ENCODE peak calls at places on chromosomes 12 and 14, in eight cellular contexts. S is tibial nerve, P is breast epithelium, G is HCT116, Y is spleen, J is adrenal gland, U is testis, A is HepG2. N is an unnamed sample.

GRCh38 chr14:30283822-30284446 is 275.0 kb upstream of the G2E3 start:
- DNase-seq in U (peak), A (peak), S (no peak), Y (no peak), P (no peak), G (peak), J (peak), N (peak)

GRCh38 chr12:18476866-18477265 is 215.5 kb downstream of the PIK3C2G start:
- DNase-seq in J (no peak), U (no peak), S (no peak), A (no peak), Y (no peak), G (no peak), P (no peak), N (no peak)

GRCh38 chr12:124804011-124804621 is 59.5 kb downstream of the SCARB1 start:
- DNase-seq in G (peak), Y (no peak), P (peak), S (no peak), U (peak), A (peak), J (peak), N (peak)

GRCh38 chr14:55317907-55318306 is 46.7 kb downstream of the FBXO34 start:
- DNase-seq in P (no peak), S (no peak), Y (no peak), A (no peak), U (no peak), G (no peak), J (no peak), N (no peak)

GRCh38 chr12:20631711-20632110 is 63.4 kb upstream of the SLCO1C1 start:
- DNase-seq in J (no peak), U (no peak), S (no peak), A (no peak), Y (no peak), P (no peak), G (no peak), N (no peak)

GRCh38 chr14:77786148-77786547 is 13.8 kb upstream of the ADCK1 start:
- DNase-seq in Y (no peak), S (no peak), A (no peak), U (no peak), G (no peak), P (no peak), J (no peak), N (no peak)

GRCh38 chr12:12221560-12221959 is 45.3 kb downstream of the LRP6 start:
- DNase-seq in Y (no peak), P (no peak), S (no peak), G (no peak), J (no peak), A (no peak), U (no peak), N (no peak)

GRCh38 chr12:89353188-89353822 is 1.0 kb upstream of the DUSP6 start:
- DNase-seq in U (peak), S (peak), P (peak), A (peak), J (peak), G (peak), Y (no peak), N (peak)

GRCh38 chr14:71324767-71325272 is 417.6 kb downstream of the PCNX1 start:
- DNase-seq in U (no peak), A (no peak), S (no peak), G (no peak), P (no peak), Y (no peak), J (peak), N (peak)

GRCh38 chr14:89912667-89913211 is 41.8 kb downstream of the EFCAB11 start:
- DNase-seq in Y (no peak), A (peak), U (no peak), P (no peak), S (no peak), J (peak), G (no peak), N (no peak)

GRCh38 chr12:102421801-102422583 is 58.4 kb downstream of the IGF1 start:
- DNase-seq in S (no peak), P (no peak), A (no peak), Y (no peak), U (no peak), G (no peak), J (no peak), N (no peak)

GRCh38 chr12:57823908-57824640 is 5.5 kb upstream of the AVIL start:
- DNase-seq in A (no peak), J (no peak), S (no peak), G (no peak), P (no peak), U (no peak), Y (peak), N (no peak)

DNA sequence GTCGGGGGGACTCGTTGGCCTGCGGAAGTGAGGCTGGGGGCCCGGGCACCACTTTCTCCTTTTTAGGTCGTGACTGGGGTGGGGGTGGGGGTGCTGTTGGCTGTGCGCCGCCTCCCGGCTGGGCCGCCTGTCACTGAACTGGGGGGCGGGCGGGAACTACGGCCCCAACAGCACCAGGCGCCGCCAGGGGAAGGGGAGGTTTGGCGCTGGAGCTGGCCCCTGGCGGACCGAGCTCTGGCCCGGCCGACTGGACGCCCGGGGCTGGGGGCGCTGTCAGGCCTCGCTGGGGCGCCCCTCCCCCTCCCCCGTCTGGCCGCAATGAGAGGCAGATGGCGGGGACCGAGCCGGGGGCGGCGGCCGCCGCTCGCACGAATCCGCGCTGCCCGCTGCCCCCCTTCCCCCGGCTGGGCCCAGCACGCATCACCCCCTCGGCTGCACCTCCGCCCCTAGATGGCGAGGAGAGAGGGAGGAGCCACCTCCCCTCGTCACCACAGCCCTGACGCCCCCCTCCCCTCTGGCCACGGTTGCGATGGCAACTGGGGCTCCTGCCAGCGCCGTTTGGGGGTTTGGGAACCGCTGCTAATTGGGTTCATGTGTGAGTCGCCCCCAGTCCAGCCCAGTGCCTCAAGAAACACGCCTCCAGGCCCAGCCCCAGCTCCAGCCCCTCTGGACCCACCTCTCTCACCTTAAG is 723 bp downstream of the NFATC4 start:
- DNase-seq in S (peak), U (peak), Y (peak), J (peak), P (peak), G (no peak), A (no peak), N (no peak)
- TF ChIP-seq POLR2A in S (peak), U (no peak), Y (no peak), J (no peak), P (no peak), G (no peak), A (no peak), N (no peak)

DNA sequence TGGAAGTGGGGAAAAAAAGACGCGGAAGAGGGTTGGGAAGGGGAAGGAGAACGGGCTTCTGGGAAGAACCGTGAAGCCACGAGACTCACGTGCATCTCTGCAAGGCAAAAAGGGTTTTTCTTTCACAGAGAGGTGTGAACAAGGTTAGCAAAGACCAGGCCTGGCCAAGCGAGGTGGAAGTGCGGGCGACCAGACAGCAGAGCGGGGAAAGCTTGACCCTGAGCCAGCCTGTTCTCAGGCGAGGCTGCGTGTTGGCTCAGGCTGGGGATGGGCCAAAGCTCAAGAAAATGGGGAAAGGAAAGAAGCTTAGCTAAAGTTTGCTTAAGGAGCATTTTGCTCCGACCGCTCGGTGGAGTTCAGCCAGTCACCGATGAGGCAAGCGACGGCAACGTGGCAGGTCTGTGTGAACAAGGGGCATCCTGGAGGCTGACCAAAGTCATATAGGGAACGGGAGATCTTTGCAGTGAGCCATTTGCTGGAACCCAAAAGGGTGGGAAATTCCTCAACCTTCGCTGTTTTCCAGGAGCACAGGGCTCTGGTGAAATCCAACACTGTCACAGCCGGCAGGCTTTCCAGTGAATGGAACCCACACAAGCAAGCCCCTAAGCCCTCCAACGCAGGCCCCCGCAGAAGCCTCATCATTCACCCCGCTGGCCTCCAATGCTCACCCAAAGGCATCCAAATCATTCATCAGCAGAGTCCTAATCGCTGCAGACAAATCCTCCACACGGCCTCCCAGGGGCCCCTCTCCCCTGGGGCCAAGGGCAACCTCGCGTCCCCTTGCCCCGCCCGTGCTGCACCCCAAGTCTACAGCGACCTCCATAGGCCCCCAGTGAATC is 793 bp downstream of the ZNF605 start:
- DNase-seq in U (peak), P (no peak), G (no peak), J (peak), S (no peak), A (peak), Y (peak), N (peak)
- TF ChIP-seq POLR2A in U (no peak), P (no peak), G (no peak), J (no peak), S (no peak), A (no peak), Y (no peak), N (no peak)

GRCh38 chr12:31859232-31859977 is 99.8 kb upstream of the RESF1 start:
- DNase-seq in G (no peak), P (no peak), Y (no peak), U (no peak), J (no peak), S (no peak), A (no peak), N (no peak)

GRCh38 chr12:31860401-31860800 is 98.8 kb upstream of the RESF1 start:
- DNase-seq in Y (no peak), U (no peak), S (no peak), G (no peak), J (no peak), A (peak), P (no peak), N (no peak)

GRCh38 chr12:31865023-31865422 is 94.2 kb upstream of the RESF1 start:
- DNase-seq in Y (no peak), A (no peak), U (no peak), J (no peak), S (no peak), P (no peak), G (no peak), N (no peak)

GRCh38 chr12:31866523-31866922 is 92.7 kb upstream of the RESF1 start:
- DNase-seq in J (no peak), U (no peak), S (no peak), Y (no peak), G (no peak), A (no peak), P (no peak), N (no peak)

GRCh38 chr12:31861360-31861759 is 97.9 kb upstream of the RESF1 start:
- DNase-seq in G (no peak), S (no peak), U (no peak), P (no peak), Y (no peak), A (no peak), J (no peak), N (no peak)
- TF ChIP-seq POLR2A in G (no peak), S (no peak), U (no peak), P (no peak), Y (no peak), A (no peak), J (no peak), N (no peak)

GRCh38 chr12:77060883-77061240 is 4.5 kb downstream of the E2F7 start:
- DNase-seq in U (no peak), A (no peak), G (no peak), Y (no peak), S (no peak), J (no peak), P (no peak), N (no peak)

GRCh38 chr12:77062396-77062795 is 3.0 kb downstream of the E2F7 start:
- DNase-seq in U (no peak), P (no peak), A (no peak), S (no peak), Y (no peak), G (no peak), J (no peak), N (no peak)

GRCh38 chr12:77062846-77063461 is 2.4 kb downstream of the E2F7 start:
- DNase-seq in A (no peak), J (no peak), S (no peak), G (no peak), U (no peak), Y (no peak), P (no peak), N (peak)

GRCh38 chr12:77064891-77065360 is 443 bp downstream of the E2F7 start:
- DNase-seq in Y (no peak), P (no peak), U (no peak), J (no peak), G (no peak), S (no peak), A (no peak), N (peak)

DNA sequence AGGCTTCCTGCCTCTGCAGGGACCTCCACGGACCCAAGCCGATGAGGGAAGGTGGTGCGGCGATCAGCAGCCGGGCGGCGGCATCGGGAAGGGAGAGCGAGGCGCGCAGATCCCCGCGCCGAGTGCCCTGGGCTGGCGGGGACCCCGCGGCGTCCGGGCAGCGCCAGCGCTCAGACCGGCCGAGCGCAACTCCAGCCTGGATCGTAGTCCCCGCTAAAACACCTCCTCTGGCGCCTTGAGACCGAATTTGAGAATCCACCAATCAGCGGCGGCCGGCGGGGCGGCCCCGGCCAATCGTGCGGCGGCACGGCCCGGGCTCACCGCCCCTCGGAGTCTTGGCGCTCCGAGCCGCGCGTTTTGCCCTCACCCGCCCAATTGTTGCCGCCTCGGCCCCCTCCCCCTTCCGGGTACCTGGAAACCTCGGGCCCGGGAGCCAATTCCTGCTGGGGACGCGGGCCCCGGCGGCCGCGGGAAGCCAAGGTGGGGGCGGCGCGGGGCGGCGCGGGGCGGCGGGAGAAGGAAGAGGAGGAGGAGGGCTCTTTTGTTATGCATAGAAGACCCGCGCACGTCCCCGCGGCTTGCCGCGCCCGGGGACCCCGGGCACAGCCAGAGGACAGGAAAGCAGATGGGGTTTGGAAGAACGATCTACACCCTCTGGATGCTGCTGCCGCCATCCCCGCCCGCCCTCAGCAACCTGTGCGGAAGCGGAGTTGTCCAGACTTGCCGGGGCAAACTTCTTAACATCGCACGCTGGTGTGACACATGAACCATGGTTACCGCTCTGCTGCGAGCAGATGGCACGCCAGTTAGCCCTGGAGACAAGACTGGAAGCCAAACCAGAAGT is at the start of gene E2F7:
- DNase-seq in Y (peak), P (peak), A (peak), J (peak), G (peak), U (peak), S (peak), N (peak)
- TF ChIP-seq POLR2A in Y (no peak), P (no peak), A (peak), J (no peak), G (peak), U (no peak), S (no peak), N (peak)

GRCh38 chr12:38905480-38906351 is at the start of gene CPNE8:
- DNase-seq in J (peak), G (peak), S (peak), U (peak), Y (peak), A (no peak), P (peak), N (peak)
- TF ChIP-seq POLR2A in J (peak), G (no peak), S (peak), U (peak), Y (no peak), A (peak), P (peak), N (peak)

GRCh38 chr12:32532951-32533350 is 133.6 kb downstream of the FGD4 start:
- DNase-seq in A (no peak), P (no peak), J (no peak), Y (no peak), S (no peak), G (no peak), U (no peak), N (no peak)

GRCh38 chr12:32535260-32535999 is 136.1 kb downstream of the FGD4 start:
- DNase-seq in G (no peak), P (peak), S (peak), J (peak), A (peak), U (peak), Y (peak), N (peak)

GRCh38 chr12:32534698-32535097 is 135.3 kb downstream of the FGD4 start:
- DNase-seq in S (no peak), G (no peak), A (peak), J (no peak), U (no peak), Y (no peak), P (no peak), N (no peak)

GRCh38 chr12:32532415-32532814 is 133.1 kb downstream of the FGD4 start:
- DNase-seq in P (no peak), S (no peak), G (no peak), Y (no peak), A (peak), J (no peak), U (no peak), N (no peak)

DNA sequence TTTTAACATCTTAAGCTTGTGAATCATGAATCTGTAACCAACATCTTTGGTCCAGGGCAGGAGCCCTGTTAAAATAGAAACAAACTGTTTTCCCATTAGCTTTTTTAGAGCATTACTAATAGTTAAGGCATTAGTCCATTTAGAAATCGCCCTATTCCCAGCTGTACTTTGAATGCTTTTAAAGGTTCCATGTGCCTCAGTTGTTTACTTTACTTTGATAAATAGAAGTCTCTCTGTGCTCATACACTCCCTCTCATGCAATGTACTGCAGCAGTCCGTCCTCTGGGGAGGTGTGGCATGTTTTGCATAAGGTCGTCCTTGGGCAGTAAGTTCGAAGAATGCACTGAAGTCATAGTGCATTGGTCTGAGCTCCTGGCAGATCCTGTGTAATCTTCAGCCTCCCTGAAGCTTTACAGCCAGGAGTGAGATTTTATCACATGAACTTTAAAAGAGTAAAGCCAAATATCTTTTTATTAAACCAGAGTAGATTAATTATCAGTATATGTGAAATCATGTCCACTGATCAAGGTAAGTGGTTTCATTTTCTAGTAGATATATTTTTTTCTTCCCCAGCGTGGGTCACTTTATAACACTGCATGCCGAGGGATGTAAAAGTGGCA is 134.7 kb downstream of the FGD4 start:
- DNase-seq in U (peak), G (peak), Y (no peak), P (peak), S (peak), J (peak), A (peak), N (peak)
- TF ChIP-seq POLR2A in U (no peak), G (no peak), Y (no peak), P (no peak), S (peak), J (no peak), A (peak), N (no peak)

GRCh38 chr12:108019862-108020261 is 109.2 kb upstream of the WSCD2 start:
- DNase-seq in G (no peak), A (no peak), Y (no peak), P (no peak), S (no peak), J (no peak), U (no peak), N (no peak)

GRCh38 chr12:108021129-108021528 is 108.0 kb upstream of the WSCD2 start:
- DNase-seq in S (no peak), U (no peak), P (no peak), G (no peak), J (no peak), A (no peak), Y (no peak), N (no peak)

GRCh38 chr12:108021949-108022522 is 107.1 kb upstream of the WSCD2 start:
- DNase-seq in P (no peak), A (no peak), Y (no peak), J (no peak), U (no peak), S (no peak), G (no peak), N (no peak)

DNA sequence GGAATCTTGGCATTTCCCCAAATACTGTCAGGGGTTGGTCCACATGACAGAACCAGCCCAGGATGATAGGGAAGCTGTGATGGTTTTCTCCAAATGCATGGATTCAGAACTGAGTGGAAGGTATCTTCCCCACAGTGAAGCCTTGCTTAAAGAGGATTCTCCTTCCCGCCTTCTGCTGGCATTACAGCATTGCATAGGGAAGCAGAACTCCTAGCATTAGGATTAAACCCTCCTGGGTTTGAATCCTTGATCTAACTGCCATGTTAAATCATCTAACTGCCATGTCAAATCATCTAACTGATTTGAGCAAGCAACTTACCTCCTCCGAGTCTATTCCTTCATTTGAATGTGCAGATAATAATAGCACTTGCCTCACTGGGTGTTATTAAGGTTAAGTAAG is 111.4 kb upstream of the WSCD2 start:
- DNase-seq in G (no peak), S (no peak), A (no peak), U (no peak), P (no peak), J (no peak), Y (no peak), N (no peak)
- TF ChIP-seq POLR2A in G (no peak), S (no peak), A (no peak), U (no peak), P (no peak), J (no peak), Y (no peak), N (no peak)

GRCh38 chr14:102508410-102508773 is 1.2 kb downstream of the ANKRD9 start:
- DNase-seq in S (no peak), A (peak), P (no peak), Y (no peak), U (no peak), J (peak), G (no peak), N (peak)
- TF ChIP-seq POLR2A in S (no peak), A (peak), P (no peak), Y (no peak), U (no peak), J (no peak), G (no peak), N (peak)